ENCODE peak calls at places on chromosomes 2 and 18, in five cellular contexts. L, C, R, J and K are unnamed samples.

GRCh38 chr18:75130591-75131274 is 78.2 kb downstream of the PTGR3 start:
- DNase-seq in R (no peak), L (no peak), J (no peak), C (peak; percentile 76), K (peak; percentile 41)

GRCh38 chr2:102226612-102227351 is 40.0 kb downstream of the IL1RL2 start:
- DNase-seq in R (no peak), C (no peak), J (no peak), L (no peak), K (no peak)

GRCh38 chr2:67846341-67847070 is 216.3 kb downstream of the C1D start:
- DNase-seq in J (no peak), C (no peak), R (peak; percentile 61), L (no peak), K (peak; percentile 74)

GRCh38 chr2:8433390-8433789 is 248.5 kb upstream of the ID2 start:
- DNase-seq in J (no peak), R (no peak), L (no peak), C (no peak), K (peak; percentile 26)

GRCh38 chr2:134611316-134611715 is 107.5 kb downstream of the TMEM163 start:
- DNase-seq in J (no peak), L (no peak), R (no peak), C (no peak), K (no peak)

GRCh38 chr2:45962522-45962921 is 311.0 kb downstream of the PRKCE start:
- DNase-seq in C (no peak), R (no peak), L (no peak), J (no peak), K (no peak)

GRCh38 chr2:26979761-26980160 is 9.3 kb downstream of the MAPRE3 start:
- DNase-seq in L (no peak), C (no peak), J (no peak), R (no peak), K (no peak)

GRCh38 chr18:9901377-9901776 is 12.4 kb upstream of the VAPA start:
- DNase-seq in L (no peak), R (no peak), J (no peak), C (no peak), K (no peak)

GRCh38 chr2:85534875-85535274 is 4.1 kb upstream of the MAT2A start:
- DNase-seq in R (no peak), L (no peak), C (no peak), J (no peak), K (no peak)

GRCh38 chr2:97664636-97664970 is 759 bp upstream of the ACTR1B start:
- DNase-seq in R (peak; percentile 46), C (no peak), L (no peak), J (no peak), K (no peak)

GRCh38 chr2:186991766-186992417 is 142.9 kb upstream of the ZSWIM2 start:
- DNase-seq in R (no peak), C (no peak), L (no peak), J (no peak), K (no peak)

GRCh38 chr2:105369777-105370690 is 28.8 kb downstream of the FHL2 start:
- DNase-seq in L (peak; percentile 81), J (peak; percentile 82), C (peak; percentile 93), R (peak; percentile 91), K (peak; percentile 90)

GRCh38 chr2:45274190-45274926 is 265.1 kb upstream of the SIX2 start:
- DNase-seq in R (no peak), J (no peak), L (no peak), C (peak; percentile 11), K (no peak)

GRCh38 chr2:53877112-53877511 is 17.3 kb upstream of the GPR75 start:
- DNase-seq in C (no peak), R (no peak), L (no peak), J (no peak), K (no peak)

GRCh38 chr2:204472375-204472774 is 72.9 kb upstream of the PARD3B start:
- DNase-seq in C (no peak), L (no peak), R (no peak), J (no peak), K (no peak)

GRCh38 chr2:152387046-152387445 is 52.1 kb downstream of the FMNL2 start:
- DNase-seq in C (no peak), R (no peak), J (no peak), L (no peak), K (no peak)

GRCh38 chr2:20917724-20918572 is 95.0 kb upstream of the LDAH start:
- DNase-seq in L (no peak), J (no peak), R (no peak), C (peak; percentile 55), K (no peak)

GRCh38 chr2:159091981-159092380 is 123.5 kb downstream of the TANC1 start:
- DNase-seq in J (no peak), C (no peak), R (no peak), L (no peak), K (no peak)

GRCh38 chr2:98293931-98294687 is 52.1 kb upstream of the CNGA3 start:
- DNase-seq in L (no peak), R (no peak), C (no peak), J (no peak), K (no peak)

GRCh38 chr2:140257692-140258300 is 1477.6 kb upstream of the NXPH2 start:
- DNase-seq in J (no peak), R (no peak), C (no peak), L (no peak), K (no peak)

GRCh38 chr2:225742487-225742886 is 343.0 kb downstream of the NYAP2 start:
- DNase-seq in R (no peak), L (no peak), J (no peak), C (no peak), K (no peak)